ENCODE peak calls at places on chromosomes 12 and 14, in five cellular contexts. N is upper lobe of right lung; B is transverse colon; G is NCI-H1417; F is activated CD4-positive, alpha-beta T cell treated with anti-CD3 and anti-CD28 coated beads, Interleukin-2, amount 50 U/mL, for 1 hour. O is an unnamed sample.
A peak's percentile ranks its signal among the peaks of the same experiment; 100 is the strongest.

GRCh38 chr14:61864329-61864898 is 102.2 kb downstream of the SNAPC1 start:
- DNase-seq in N (no peak), B (no peak), G (no peak), F (no peak), O (no peak)

GRCh38 chr12:52415870-52416750 is 10.0 kb upstream of the KRT82 start:
- DNase-seq in N (no peak), B (peak; percentile 26), G (no peak), F (no peak), O (peak; percentile 45)

GRCh38 chr12:113416091-113416754 is 6.0 kb upstream of the SDSL start:
- DNase-seq in N (no peak), B (peak; percentile 13), G (no peak), F (no peak), O (no peak)

GRCh38 chr14:101707285-101707842 is 54.1 kb upstream of the PPP2R5C start:
- DNase-seq in N (no peak), B (peak; percentile 58), G (peak; percentile 94), F (peak; percentile 44), O (peak; percentile 68)

GRCh38 chr12:16281157-16281556 is 3.7 kb upstream of the SLC15A5 start:
- DNase-seq in N (no peak), B (peak; percentile 9), G (no peak), F (no peak), O (peak; percentile 46)

GRCh38 chr12:5348491-5348890 is 83.4 kb upstream of the NTF3 start:
- DNase-seq in N (no peak), B (no peak), G (peak; percentile 22), F (no peak), O (no peak)

GRCh38 chr12:52207895-52208294 is 16.1 kb upstream of the KRT80 start:
- DNase-seq in N (peak; percentile 69), B (no peak), G (peak; percentile 87), F (no peak), O (no peak)

GRCh38 chr12:130818381-130819247 is 20.4 kb downstream of the STX2 start:
- DNase-seq in N (peak; percentile 90), B (peak; percentile 78), G (peak; percentile 91), F (peak; percentile 74), O (peak; percentile 75)

GRCh38 chr12:1131811-1132224 is 140.8 kb downstream of the ERC1 start:
- DNase-seq in N (no peak), B (no peak), G (peak; percentile 22), F (no peak), O (no peak)

GRCh38 chr14:78967111-78967809 is 797.1 kb downstream of the NRXN3 start:
- DNase-seq in N (no peak), B (no peak), G (no peak), F (no peak), O (no peak)

GRCh38 chr14:27528328-27528727 is 930.5 kb upstream of the NOVA1 start:
- DNase-seq in N (no peak), B (no peak), G (peak; percentile 83), F (no peak), O (no peak)

GRCh38 chr14:85978851-85979250 is 448.9 kb downstream of the FLRT2 start:
- DNase-seq in N (no peak), B (no peak), G (no peak), F (no peak), O (no peak)